ENCODE peak calls at places on chromosomes 4 and X, in five cellular contexts. O, T, A, D and H are unnamed samples.

GRCh38 chr4:138053601-138054322 is 188.4 kb downstream of the SLC7A11 start:
- DNase-seq in O (peak), A (no peak), T (no peak), D (no peak), H (no peak)

GRCh38 chr4:62399242-62399641 is 1199.1 kb downstream of the ADGRL3 start:
- DNase-seq in D (no peak), A (no peak), T (no peak), O (no peak), H (no peak)

GRCh38 chrX:103442536-103442901 is 66.2 kb downstream of the BEX3 start:
- DNase-seq in A (no peak), D (no peak), O (peak), T (no peak), H (no peak)

GRCh38 chr4:109576462-109576861 is 16.4 kb downstream of the MCUB start:
- DNase-seq in T (no peak), O (no peak), A (no peak), D (no peak), H (no peak)

GRCh38 chrX:147803948-147804347 is 107.8 kb upstream of the FMR1 start:
- DNase-seq in A (no peak), O (peak), D (no peak), T (no peak), H (no peak)

GRCh38 chrX:56726609-56727008 is 2.4 kb upstream of the NBDY start:
- DNase-seq in O (peak), T (peak), D (no peak), A (no peak), H (no peak)

GRCh38 chrX:323721-324628 is 5.4 kb upstream of the GTPBP6 start:
- DNase-seq in A (no peak), T (no peak), O (peak), D (peak), H (peak)

GRCh38 chr4:111943796-111944203 is 201.5 kb upstream of the FAM241A start:
- DNase-seq in T (no peak), A (no peak), D (no peak), O (peak), H (no peak)

GRCh38 chr4:16824278-16824806 is 74.1 kb downstream of the LDB2 start:
- DNase-seq in T (no peak), A (no peak), D (no peak), O (peak), H (no peak)

GRCh38 chrX:2921750-2922149 is 7.4 kb downstream of the ARSD start:
- DNase-seq in O (no peak), A (no peak), D (no peak), T (no peak), H (no peak)

GRCh38 chr4:93066746-93067145 is 761.8 kb upstream of the ATOH1 start:
- DNase-seq in T (no peak), A (no peak), D (no peak), O (no peak), H (no peak)

GRCh38 chr4:108377021-108377420 is 208.3 kb upstream of the LEF1 start:
- DNase-seq in D (no peak), A (no peak), O (no peak), T (no peak), H (no peak)

GRCh38 chrX:4588893-4589292 is 875.4 kb upstream of the PRKX start:
- DNase-seq in T (no peak), O (no peak), A (no peak), D (no peak), H (no peak)

GRCh38 chr4:127604949-127605709 is 27.6 kb upstream of the INTU start:
- DNase-seq in D (no peak), O (peak), T (no peak), A (no peak), H (no peak)

GRCh38 chr4:1346781-1347409 is at the start of gene UVSSA:
- DNase-seq in A (peak), D (peak), O (peak), T (peak), H (peak)

GRCh38 chrX:47612418-47612817 is 7.2 kb downstream of the SYN1 start:
- DNase-seq in A (no peak), D (no peak), T (no peak), O (no peak), H (no peak)

GRCh38 chr4:38133711-38134480 is 173.7 kb downstream of the PTTG2 start:
- DNase-seq in T (no peak), O (peak), D (no peak), A (no peak), H (no peak)

GRCh38 chr4:169723207-169723606 is 34.5 kb downstream of the HPF1 start:
- DNase-seq in A (no peak), T (no peak), D (no peak), O (peak), H (no peak)

GRCh38 chrX:103913356-103914020 is 48.9 kb upstream of the TMSB15B start:
- DNase-seq in O (peak), T (no peak), D (no peak), A (no peak), H (no peak)

GRCh38 chr4:61389640-61390039 is 189.5 kb downstream of the ADGRL3 start:
- DNase-seq in D (no peak), A (no peak), O (no peak), T (no peak), H (no peak)

GRCh38 chr4:83132065-83132464 is 17.5 kb upstream of the PLAC8 start:
- DNase-seq in T (no peak), O (no peak), A (no peak), D (no peak), H (no peak)

GRCh38 chr4:7582313-7583096 is 147.8 kb upstream of the PSAPL1 start:
- DNase-seq in D (no peak), T (no peak), O (no peak), A (no peak), H (no peak)

GRCh38 chrX:10769165-10769564 is 148.8 kb upstream of the MID1 start:
- DNase-seq in O (peak), A (no peak), D (no peak), T (no peak), H (no peak)

GRCh38 chr4:124304936-124305335 is 407.6 kb downstream of the ANKRD50 start:
- DNase-seq in T (no peak), D (no peak), O (peak), A (no peak), H (no peak)

GRCh38 chr4:148814030-148814429 is 371.8 kb upstream of the NR3C2 start:
- DNase-seq in D (no peak), T (no peak), A (no peak), O (no peak), H (no peak)

GRCh38 chr4:25504932-25505636 is 128.0 kb downstream of the ANAPC4 start:
- DNase-seq in A (no peak), O (no peak), D (no peak), T (no peak), H (no peak)

GRCh38 chrX:153539171-153539978 is 21.9 kb downstream of the ATP2B3 start:
- DNase-seq in O (peak), D (peak), T (peak), A (peak), H (peak)

GRCh38 chr4:156971623-156972369 is at the start of gene PDGFC:
- DNase-seq in A (no peak), D (peak), T (no peak), O (peak), H (no peak)

GRCh38 chr4:41183021-41183553 is 31.3 kb downstream of the APBB2 start:
- DNase-seq in D (no peak), A (no peak), T (no peak), O (no peak), H (no peak)

GRCh38 chrX:69263421-69263820 is 98.2 kb upstream of the PJA1 start:
- DNase-seq in O (no peak), A (no peak), D (no peak), T (no peak), H (no peak)

GRCh38 chrX:135977611-135978010 is 3.8 kb upstream of the MMGT1 start:
- DNase-seq in A (no peak), T (no peak), O (peak), D (no peak), H (no peak)